ENCODE peak calls at places on chromosomes 7 and 10, in six cellular contexts. N is A549, X is GM12878, D is K562, J is HepG2, F is endothelial cell of umbilical vein. T is an unnamed sample.

GRCh38 chr7:24438232-24438631 is 135.0 kb upstream of the PALS2 start:
- DNase-seq in N (no peak), X (no peak), D (no peak), J (no peak), F (no peak), T (no peak)

GRCh38 chr7:98303176-98303865 is 21.8 kb downstream of the BRI3 start:
- DNase-seq in N (no peak), X (no peak), D (no peak), J (no peak), F (no peak), T (no peak)

GRCh38 chr7:26853788-26854393 is 10.5 kb downstream of the SKAP2 start:
- DNase-seq in N (no peak), X (no peak), D (no peak), J (peak), F (peak), T (peak)

GRCh38 chr7:84589012-84589411 is 394.4 kb upstream of the SEMA3A start:
- DNase-seq in N (no peak), X (no peak), D (no peak), J (no peak), F (no peak), T (no peak)

GRCh38 chr7:70298780-70299446 is 700.6 kb downstream of the AUTS2 start:
- DNase-seq in N (no peak), X (no peak), D (no peak), J (no peak), F (no peak), T (no peak)

GRCh38 chr7:114818501-114818900 is 103.4 kb upstream of the MDFIC start:
- DNase-seq in N (peak), X (no peak), D (no peak), J (no peak), F (no peak), T (no peak)

GRCh38 chr10:119323085-119323670 is 115.8 kb downstream of the GRK5 start:
- DNase-seq in N (no peak), X (no peak), D (no peak), J (peak), F (no peak), T (no peak)

GRCh38 chr10:3655528-3655927 is 129.5 kb downstream of the KLF6 start:
- DNase-seq in N (no peak), X (no peak), D (no peak), J (no peak), F (no peak), T (no peak)

GRCh38 chr10:51001587-51001986 is 72.7 kb upstream of the PRKG1 start:
- DNase-seq in N (no peak), X (no peak), D (peak), J (no peak), F (peak), T (peak)

GRCh38 chr7:127768241-127768640 is 116.2 kb downstream of the SND1 start:
- DNase-seq in N (no peak), X (no peak), D (no peak), J (no peak), F (no peak), T (no peak)

GRCh38 chr7:153934048-153934447 is 118.2 kb upstream of the DPP6 start:
- DNase-seq in N (no peak), X (no peak), D (no peak), J (no peak), F (no peak), T (no peak)

GRCh38 chr10:13099144-13099665 is 758 bp upstream of the OPTN start:
- DNase-seq in N (peak), X (no peak), D (peak), J (peak), F (no peak), T (peak)

GRCh38 chr7:99006739-99007424 is 128.6 kb downstream of the TRRAP start:
- DNase-seq in N (no peak), X (no peak), D (no peak), J (no peak), F (no peak), T (no peak)

GRCh38 chr10:126659750-126660149 is 10.7 kb downstream of the C10orf90 start:
- DNase-seq in N (no peak), X (no peak), D (no peak), J (no peak), F (no peak), T (no peak)

GRCh38 chr10:130336612-130337304 is 200.6 kb downstream of the GLRX3 start:
- DNase-seq in N (no peak), X (no peak), D (no peak), J (no peak), F (no peak), T (peak)

GRCh38 chr7:155868955-155869783 is 56.9 kb upstream of the SHH start:
- DNase-seq in N (no peak), X (no peak), D (no peak), J (no peak), F (no peak), T (no peak)

GRCh38 chr10:22651276-22651980 is 63.0 kb downstream of the PIP4K2A start:
- DNase-seq in N (no peak), X (no peak), D (no peak), J (no peak), F (no peak), T (peak)

GRCh38 chr7:36217211-36217960 is 64.3 kb downstream of the EEPD1 start:
- DNase-seq in N (no peak), X (no peak), D (no peak), J (no peak), F (no peak), T (no peak)

GRCh38 chr7:449249-450019 is 70.2 kb downstream of the PDGFA start:
- DNase-seq in N (no peak), X (no peak), D (no peak), J (no peak), F (no peak), T (no peak)

GRCh38 chr10:52229271-52229931 is 84.7 kb upstream of the DKK1 start:
- DNase-seq in N (no peak), X (no peak), D (no peak), J (no peak), F (peak), T (no peak)

GRCh38 chr7:150668472-150668911 is 17.0 kb upstream of the GIMAP2 start:
- DNase-seq in N (no peak), X (peak), D (no peak), J (no peak), F (no peak), T (no peak)

GRCh38 chr10:44552716-44553115 is 167.8 kb upstream of the CXCL12 start:
- DNase-seq in N (no peak), X (no peak), D (no peak), J (no peak), F (no peak), T (no peak)
- TF ChIP-seq MYC in N (no peak), X (no peak), D (no peak), J (no peak), F (no peak), T (no peak)

GRCh38 chr7:111920329-111920728 is 285.9 kb downstream of the DOCK4 start:
- DNase-seq in N (no peak), X (no peak), D (no peak), J (peak), F (no peak), T (no peak)
- TF ChIP-seq MAX in N (no peak), X (no peak), D (no peak), J (no peak), F (no peak), T (no peak)

GRCh38 chr7:55657654-55658053 is 85.4 kb upstream of the VOPP1 start:
- DNase-seq in N (no peak), X (peak), D (no peak), J (no peak), F (no peak), T (peak)
- TF ChIP-seq MYC in N (no peak), X (no peak), D (no peak), J (no peak), F (no peak), T (no peak)

GRCh38 chr10:81215498-81215897 is 659.5 kb upstream of the NRG3 start:
- DNase-seq in N (no peak), X (no peak), D (no peak), J (no peak), F (no peak), T (no peak)

GRCh38 chr10:81218307-81218706 is 656.7 kb upstream of the NRG3 start:
- DNase-seq in N (no peak), X (no peak), D (no peak), J (no peak), F (no peak), T (no peak)

GRCh38 chr10:81216949-81217348 is 658.0 kb upstream of the NRG3 start:
- DNase-seq in N (no peak), X (no peak), D (no peak), J (no peak), F (no peak), T (peak)

DNA sequence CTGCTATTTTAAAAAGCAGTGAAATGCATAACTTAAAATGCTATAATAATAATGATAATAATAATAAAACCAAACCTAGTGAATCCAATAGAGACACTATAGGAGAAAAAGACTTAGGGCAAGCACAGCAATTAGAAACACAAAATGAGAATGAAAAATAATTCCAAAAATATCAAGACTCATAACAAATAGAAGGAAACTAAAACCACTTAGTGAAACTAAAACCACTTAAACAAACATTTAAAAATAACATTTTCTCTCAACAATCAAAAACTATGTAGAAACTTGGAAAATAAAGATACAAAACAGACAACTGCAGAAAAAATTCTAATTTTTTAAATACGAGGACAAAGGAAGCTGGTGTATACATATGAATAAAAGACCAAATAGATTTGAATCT is 655.2 kb upstream of the NRG3 start:
- DNase-seq in N (no peak), X (no peak), D (no peak), J (no peak), F (no peak), T (no peak)
- TF ChIP-seq MAX in N (no peak), X (no peak), D (no peak), J (no peak), F (no peak), T (no peak)

GRCh38 chr7:95577137-95577536 is 19.2 kb downstream of the PDK4 start:
- DNase-seq in N (peak), X (no peak), D (no peak), J (no peak), F (no peak), T (no peak)
- TF ChIP-seq MYC in N (no peak), X (no peak), D (no peak), J (no peak), F (no peak), T (no peak)

T was measured in NB4.